ENCODE peak calls at places on chromosomes 3 and 15, in six cellular contexts. One of them, this sample, is unnamed.

GRCh38 chr15:90230610-90231009 is 3.1 kb downstream of the CIB1 start:
- DNase-seq in A172: no peak
- DNase-seq in retina: no peak
- DNase-seq in HepG2: no peak
- DNase-seq in adipocyte: no peak
- DNase-seq in mammary epithelial cell: no peak
- DNase-seq in this sample: no peak

GRCh38 chr3:17339233-17339632 is 403.2 kb downstream of the TBC1D5 start:
- DNase-seq in A172: no peak
- DNase-seq in adipocyte: no peak
- DNase-seq in mammary epithelial cell: no peak
- DNase-seq in HepG2: no peak
- DNase-seq in retina: peak
- DNase-seq in this sample: no peak

GRCh38 chr3:78659386-78659987 is 1108.3 kb downstream of the ROBO1 start:
- DNase-seq in HepG2: peak
- DNase-seq in retina: peak
- DNase-seq in A172: peak
- DNase-seq in adipocyte: peak
- DNase-seq in mammary epithelial cell: no peak
- DNase-seq in this sample: peak

GRCh38 chr3:74500257-74500656 is 114.2 kb downstream of the CNTN3 start:
- DNase-seq in retina: no peak
- DNase-seq in HepG2: no peak
- DNase-seq in adipocyte: no peak
- DNase-seq in mammary epithelial cell: no peak
- DNase-seq in A172: no peak
- DNase-seq in this sample: no peak

GRCh38 chr15:64809649-64810498 is 15.6 kb downstream of the PIF1 start:
- DNase-seq in adipocyte: peak
- DNase-seq in retina: peak
- DNase-seq in A172: peak
- DNase-seq in HepG2: peak
- DNase-seq in mammary epithelial cell: peak
- DNase-seq in this sample: peak

GRCh38 chr3:119211193-119211592 is 29.5 kb downstream of the B4GALT4 start:
- DNase-seq in HepG2: peak
- DNase-seq in A172: no peak
- DNase-seq in adipocyte: no peak
- DNase-seq in retina: no peak
- DNase-seq in mammary epithelial cell: no peak
- DNase-seq in this sample: no peak

GRCh38 chr15:87021771-87022170 is 942.1 kb downstream of the AGBL1 start:
- DNase-seq in HepG2: no peak
- DNase-seq in retina: no peak
- DNase-seq in mammary epithelial cell: no peak
- DNase-seq in adipocyte: no peak
- DNase-seq in A172: no peak
- DNase-seq in this sample: no peak

GRCh38 chr15:59388670-59389069 is 16.0 kb upstream of the MYO1E start:
- DNase-seq in HepG2: no peak
- DNase-seq in A172: no peak
- DNase-seq in mammary epithelial cell: no peak
- DNase-seq in adipocyte: peak
- DNase-seq in retina: no peak
- DNase-seq in this sample: no peak

GRCh38 chr3:43855674-43856299 is 165.0 kb downstream of the ABHD5 start:
- DNase-seq in mammary epithelial cell: peak
- DNase-seq in A172: peak
- DNase-seq in HepG2: peak
- DNase-seq in retina: peak
- DNase-seq in adipocyte: peak
- DNase-seq in this sample: peak

GRCh38 chr3:137958635-137959034 is 51.3 kb upstream of the CLDN18 start:
- DNase-seq in adipocyte: no peak
- DNase-seq in retina: no peak
- DNase-seq in HepG2: no peak
- DNase-seq in mammary epithelial cell: no peak
- DNase-seq in A172: no peak
- DNase-seq in this sample: no peak

GRCh38 chr15:70415330-70415884 is 317.7 kb upstream of the TLE3 start:
- DNase-seq in adipocyte: no peak
- DNase-seq in retina: no peak
- DNase-seq in HepG2: no peak
- DNase-seq in A172: no peak
- DNase-seq in mammary epithelial cell: no peak
- DNase-seq in this sample: no peak

This sample was measured in SK-N-DZ.